ENCODE peak calls at places on chromosomes 11 and 22, in seven cellular contexts. X is spleen, T is GM12891, E is uterus, N is H1, C is heart left ventricle, B is H54. M is an unnamed sample.

GRCh38 chr11:11451501-11452005 is 98.5 kb upstream of the CSNK2A3 start:
- DNase-seq in X (no peak), T (no peak), E (no peak), N (no peak), C (no peak), B (peak), M (no peak)

GRCh38 chr11:24932110-24933000 is 435.5 kb downstream of the LUZP2 start:
- DNase-seq in X (no peak), T (no peak), E (no peak), N (no peak), C (no peak), B (no peak), M (no peak)

GRCh38 chr11:35151241-35151640 is 12.3 kb downstream of the CD44 start:
- DNase-seq in X (no peak), T (no peak), E (no peak), N (no peak), C (no peak), B (no peak), M (no peak)

GRCh38 chr11:134170909-134171281 is 52.9 kb downstream of the NCAPD3 start:
- DNase-seq in X (no peak), T (no peak), E (no peak), N (no peak), C (no peak), B (no peak), M (no peak)

GRCh38 chr11:119758291-119758690 is 29.3 kb upstream of the NECTIN1 start:
- DNase-seq in X (peak), T (no peak), E (no peak), N (no peak), C (no peak), B (no peak), M (no peak)

GRCh38 chr11:7245341-7245740 is 6.4 kb upstream of the SYT9 start:
- DNase-seq in X (no peak), T (no peak), E (no peak), N (no peak), C (no peak), B (no peak), M (no peak)

GRCh38 chr11:119573858-119574257 is 150.9 kb upstream of the THY1 start:
- DNase-seq in X (no peak), T (no peak), E (no peak), N (no peak), C (no peak), B (no peak), M (no peak)

GRCh38 chr11:115760921-115761320 is 256.7 kb upstream of the CADM1 start:
- DNase-seq in X (no peak), T (no peak), E (no peak), N (no peak), C (no peak), B (no peak), M (no peak)

GRCh38 chr22:27207907-27208306 is 550.5 kb downstream of the MIAT start:
- DNase-seq in X (no peak), T (no peak), E (no peak), N (no peak), C (no peak), B (no peak), M (no peak)

GRCh38 chr11:72814139-72814830 is at the start of gene ATG16L2:
- DNase-seq in X (peak), T (peak), E (peak), N (peak), C (peak), B (peak), M (peak)

GRCh38 chr11:77244277-77245014 is 57.0 kb downstream of the GDPD4 start:
- DNase-seq in X (no peak), T (no peak), E (no peak), N (no peak), C (no peak), B (peak), M (no peak)

DNA sequence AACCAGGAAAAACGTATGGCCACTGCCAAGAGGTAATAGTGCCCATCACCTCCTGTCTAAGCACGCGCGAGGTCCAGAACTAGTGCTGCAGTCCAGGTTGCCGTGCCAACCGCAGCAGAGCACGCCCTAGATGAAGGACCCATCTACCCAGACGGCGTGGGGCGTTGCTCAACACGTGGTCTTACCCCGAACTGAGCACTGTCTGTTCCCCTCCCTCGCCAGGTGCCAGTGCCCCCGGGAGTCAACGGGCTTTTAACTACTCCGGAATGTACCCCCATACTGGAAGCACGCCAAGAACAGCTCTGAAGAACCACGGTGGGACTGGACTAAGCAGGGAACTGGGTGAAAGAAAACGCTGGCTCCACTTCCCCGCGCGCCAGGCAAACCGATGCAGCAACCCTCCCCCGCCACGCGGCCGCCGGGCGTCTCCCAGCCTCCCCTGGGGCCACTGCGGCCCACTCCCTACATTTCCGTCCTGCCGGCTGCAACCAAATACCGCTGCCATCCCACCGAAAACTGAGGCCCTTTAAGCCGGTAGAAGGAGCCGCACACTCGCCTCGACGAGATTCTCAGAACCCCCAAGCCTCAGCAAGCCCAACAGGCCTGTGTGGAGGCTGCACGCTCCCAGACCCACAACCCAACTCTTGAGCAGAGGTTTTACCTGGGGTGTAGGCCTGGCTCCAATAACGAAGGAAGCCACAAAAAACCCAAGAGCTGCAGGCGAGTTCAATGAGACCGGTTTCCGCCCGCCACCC is at the start of gene HSPA8:
- DNase-seq in X (peak), T (no peak), E (peak), N (no peak), C (peak), B (no peak), M (peak)
- TF ChIP-seq POLR2A in X (peak), T (peak), E (peak), N (peak), C (peak), B (peak), M (peak)

DNA sequence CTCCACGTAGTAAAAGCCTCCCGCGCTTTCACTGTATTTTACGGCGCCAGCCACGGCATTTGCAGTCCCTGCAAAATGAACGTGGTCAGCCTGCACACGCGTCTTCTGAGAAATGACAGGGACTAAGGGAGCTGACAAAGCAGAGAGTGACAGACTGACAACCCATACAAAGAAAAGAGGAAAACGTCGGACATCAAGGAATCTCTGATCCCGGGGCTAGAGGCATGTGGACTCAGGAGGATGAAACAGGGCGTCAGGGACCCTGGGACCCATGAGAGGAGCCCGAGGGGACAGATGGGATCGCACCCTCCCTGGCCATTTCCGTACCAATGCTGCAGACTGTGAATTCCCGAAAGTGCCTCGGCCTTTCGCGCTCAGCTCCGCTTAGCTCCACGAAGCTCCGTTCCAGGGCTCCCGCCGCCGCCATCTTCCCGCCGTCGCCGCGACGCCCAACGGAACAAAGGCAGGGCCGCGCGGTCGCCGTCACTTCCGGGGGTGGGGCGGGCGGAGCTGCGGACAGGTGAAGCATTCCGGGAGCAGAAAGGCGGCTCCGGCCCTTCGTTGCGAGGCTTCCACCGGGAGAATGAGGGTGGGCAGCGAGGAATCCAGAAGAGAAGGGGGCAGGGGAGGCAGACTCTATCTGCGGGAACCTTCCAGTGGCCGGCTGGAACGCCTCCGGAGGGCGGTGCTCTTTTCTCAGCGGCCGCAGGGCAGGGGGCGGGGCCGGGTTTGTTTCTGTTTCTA is at the start of gene NUP160:
- DNase-seq in X (peak), T (peak), E (peak), N (peak), C (peak), B (peak), M (peak)
- TF ChIP-seq POLR2A in X (no peak), T (peak), E (peak), N (peak), C (peak), B (peak), M (peak)

GRCh38 chr11:97962758-97963157 is 1058.0 kb upstream of the CNTN5 start:
- DNase-seq in X (no peak), T (no peak), E (no peak), N (no peak), C (no peak), B (no peak), M (no peak)

GRCh38 chr11:97961431-97961830 is 1059.3 kb upstream of the CNTN5 start:
- DNase-seq in X (no peak), T (no peak), E (no peak), N (no peak), C (no peak), B (no peak), M (no peak)

GRCh38 chr11:97965849-97966646 is 1054.7 kb upstream of the CNTN5 start:
- DNase-seq in X (no peak), T (no peak), E (no peak), N (no peak), C (no peak), B (peak), M (no peak)

GRCh38 chr11:97964332-97965004 is 1056.3 kb upstream of the CNTN5 start:
- DNase-seq in X (no peak), T (no peak), E (no peak), N (no peak), C (no peak), B (no peak), M (no peak)

DNA sequence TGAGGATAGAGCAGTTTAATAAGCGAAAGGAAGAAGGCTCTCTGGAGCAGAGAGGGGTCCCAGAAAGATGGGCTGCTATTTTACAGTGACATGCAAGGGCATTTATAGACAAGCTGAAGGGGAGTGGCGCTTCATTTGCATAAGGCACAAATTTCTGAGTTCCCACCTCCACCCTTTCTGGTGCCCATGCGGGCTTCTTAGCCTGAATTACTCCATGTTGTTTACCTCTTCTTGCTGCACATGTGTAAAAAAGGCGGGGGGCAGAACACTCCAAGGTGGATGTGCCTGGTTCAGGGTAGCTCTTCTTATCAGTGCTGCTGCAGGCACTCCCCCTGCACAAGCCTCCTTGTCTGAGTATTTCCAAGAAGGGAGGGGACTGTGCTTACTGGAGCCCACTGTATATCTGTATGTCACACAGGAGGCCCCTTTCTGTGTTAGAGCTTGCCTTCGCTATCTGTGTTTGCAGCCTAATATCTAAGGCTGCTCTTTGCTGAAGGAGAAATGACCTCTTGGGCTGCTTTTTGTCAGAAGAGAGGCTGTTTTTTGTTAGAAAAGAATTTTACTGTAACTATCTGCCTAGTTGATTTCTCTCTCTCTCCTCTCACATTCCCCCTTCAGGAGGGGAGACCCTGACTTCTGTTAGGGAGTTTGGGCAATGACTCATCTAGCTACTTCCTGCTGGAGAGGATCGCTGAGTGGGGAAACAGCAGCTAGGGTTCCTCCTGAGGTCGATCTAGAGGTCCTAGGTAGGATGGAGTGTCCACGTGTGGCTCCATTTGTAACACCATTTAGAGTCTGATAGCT is 1057.0 kb upstream of the CNTN5 start:
- DNase-seq in X (no peak), T (no peak), E (no peak), N (no peak), C (no peak), B (no peak), M (no peak)
- TF ChIP-seq POLR2A in X (no peak), T (no peak), E (no peak), N (no peak), C (no peak), B (no peak), M (no peak)

GRCh38 chr11:9138612-9139579 is 47.5 kb upstream of the SCUBE2 start:
- DNase-seq in X (no peak), T (no peak), E (peak), N (no peak), C (no peak), B (peak), M (no peak)
- TF ChIP-seq POLR2A in X (no peak), T (no peak), E (no peak), N (no peak), C (no peak), B (no peak), M (no peak)

GRCh38 chr11:18704698-18705097 is 6.1 kb downstream of the TMEM86A start:
- DNase-seq in X (no peak), T (no peak), E (no peak), N (no peak), C (no peak), B (no peak), M (no peak)
- TF ChIP-seq POLR2A in X (no peak), T (no peak), E (no peak), N (no peak), C (no peak), B (no peak), M (no peak)

DNA sequence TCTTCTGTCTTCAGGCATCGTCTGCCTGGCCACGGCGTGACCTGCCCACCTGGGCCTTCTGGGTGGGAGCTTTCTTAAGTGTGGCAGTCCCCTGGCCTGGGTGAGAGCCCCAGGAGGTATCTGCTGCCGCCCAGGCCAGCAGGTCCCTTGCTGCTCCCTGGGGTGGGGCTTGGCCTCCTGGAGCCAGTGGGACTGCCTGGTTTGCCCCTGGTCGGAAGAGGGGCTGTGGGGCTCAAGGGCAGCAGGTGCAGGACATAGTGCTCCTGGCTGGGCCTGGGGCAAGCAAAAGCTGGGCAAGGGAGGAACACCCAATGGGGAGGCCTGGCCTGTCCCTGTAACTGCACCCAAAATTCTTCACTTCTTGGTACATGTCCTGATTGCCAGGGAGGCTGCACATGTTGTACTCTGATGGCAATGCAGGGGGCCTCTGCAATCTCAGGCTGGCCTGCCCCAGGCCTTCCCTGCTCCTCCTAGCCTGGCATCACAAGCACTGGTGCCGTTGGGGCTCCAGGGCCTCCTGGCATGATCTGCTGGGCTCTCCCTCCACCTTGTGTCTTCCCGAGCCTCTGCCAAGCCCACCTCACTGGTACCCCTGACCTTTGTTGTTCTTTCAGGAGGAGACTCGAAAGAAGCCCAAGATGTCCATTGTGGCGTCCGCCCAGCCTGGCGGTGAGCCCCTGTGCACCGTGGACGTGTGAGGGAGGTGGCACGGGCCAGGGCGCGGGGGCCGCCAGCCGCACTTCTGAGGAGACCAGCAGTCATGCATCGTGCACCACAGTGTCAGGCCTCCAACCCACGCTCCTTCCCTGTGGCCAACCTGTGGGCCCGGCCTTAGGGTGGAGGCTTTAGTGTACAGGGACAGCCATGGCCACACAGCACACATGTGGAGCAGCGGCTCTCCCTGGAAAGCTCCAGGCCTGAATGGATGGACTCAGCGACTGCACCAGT is 6.2 kb upstream of the RANBP1 start:
- DNase-seq in X (peak), T (no peak), E (no peak), N (no peak), C (peak), B (no peak), M (peak)
- TF ChIP-seq POLR2A in X (no peak), T (peak), E (no peak), N (peak), C (no peak), B (no peak), M (no peak)

GRCh38 chr11:85647604-85648299 is at the start of gene TMEM126A:
- DNase-seq in X (peak), T (peak), E (peak), N (peak), C (peak), B (peak), M (peak)
- TF ChIP-seq POLR2A in X (no peak), T (peak), E (peak), N (peak), C (peak), B (peak), M (peak)

GRCh38 chr11:71443736-71444410 is 4.3 kb downstream of the DHCR7 start:
- DNase-seq in X (no peak), T (no peak), E (no peak), N (no peak), C (no peak), B (no peak), M (no peak)

GRCh38 chr11:71440021-71440755 is 8.0 kb downstream of the DHCR7 start:
- DNase-seq in X (no peak), T (no peak), E (no peak), N (no peak), C (no peak), B (no peak), M (no peak)

GRCh38 chr11:71442880-71443279 is 5.3 kb downstream of the DHCR7 start:
- DNase-seq in X (no peak), T (no peak), E (no peak), N (no peak), C (no peak), B (no peak), M (no peak)

GRCh38 chr11:71441251-71441650 is 6.9 kb downstream of the DHCR7 start:
- DNase-seq in X (no peak), T (no peak), E (no peak), N (no peak), C (no peak), B (no peak), M (no peak)

GRCh38 chr11:71442123-71442522 is 6.1 kb downstream of the DHCR7 start:
- DNase-seq in X (peak), T (no peak), E (no peak), N (no peak), C (no peak), B (no peak), M (no peak)
- TF ChIP-seq POLR2A in X (no peak), T (no peak), E (no peak), N (no peak), C (no peak), B (no peak), M (no peak)